ENCODE peak calls at places on chromosomes 7 and 10, in four cellular contexts. One of them, this sample, is unnamed.

GRCh38 chr10:83991986-83992753 is 147.1 kb upstream of the GHITM start:
- DNase-seq in neuronal stem cell: peak
- DNase-seq in mesendoderm: peak
- DNase-seq in IMR-90: no peak
- DNase-seq in this sample: peak

GRCh38 chr10:4847580-4848020 is 21.6 kb downstream of the AKR1E2 start:
- DNase-seq in neuronal stem cell: no peak
- DNase-seq in mesendoderm: peak
- DNase-seq in IMR-90: peak
- DNase-seq in this sample: peak

GRCh38 chr7:34096777-34097176 is 191.4 kb downstream of the BMPER start:
- DNase-seq in IMR-90: no peak
- DNase-seq in mesendoderm: peak
- DNase-seq in neuronal stem cell: no peak
- DNase-seq in this sample: no peak

GRCh38 chr7:30090111-30090510 is 44.7 kb upstream of the MTURN start:
- DNase-seq in mesendoderm: no peak
- DNase-seq in neuronal stem cell: no peak
- DNase-seq in IMR-90: no peak
- DNase-seq in this sample: no peak

GRCh38 chr7:81761821-81762220 is 8.0 kb downstream of the HGF start:
- DNase-seq in neuronal stem cell: no peak
- DNase-seq in IMR-90: no peak
- DNase-seq in mesendoderm: peak
- DNase-seq in this sample: no peak

GRCh38 chr10:110443239-110444008 is 54.3 kb upstream of the DUSP5 start:
- DNase-seq in mesendoderm: no peak
- DNase-seq in neuronal stem cell: no peak
- DNase-seq in IMR-90: no peak
- DNase-seq in this sample: no peak

GRCh38 chr10:43230101-43230908 is 36.6 kb downstream of the RASGEF1A start:
- DNase-seq in mesendoderm: no peak
- DNase-seq in IMR-90: no peak
- DNase-seq in neuronal stem cell: no peak
- DNase-seq in this sample: no peak

GRCh38 chr7:82105463-82105862 is 335.6 kb upstream of the HGF start:
- DNase-seq in neuronal stem cell: no peak
- DNase-seq in IMR-90: peak
- DNase-seq in mesendoderm: peak
- DNase-seq in this sample: peak

GRCh38 chr7:122626785-122627184 is 72.1 kb downstream of the RNF133 start:
- DNase-seq in neuronal stem cell: no peak
- DNase-seq in mesendoderm: no peak
- DNase-seq in IMR-90: no peak
- DNase-seq in this sample: no peak

GRCh38 chr7:74269757-74270277 is 15.6 kb upstream of the RFC2 start:
- DNase-seq in neuronal stem cell: peak
- DNase-seq in IMR-90: peak
- DNase-seq in mesendoderm: peak
- DNase-seq in this sample: peak

GRCh38 chr7:156261581-156261980 is 379.0 kb upstream of the RNF32 start:
- DNase-seq in neuronal stem cell: no peak
- DNase-seq in mesendoderm: no peak
- DNase-seq in IMR-90: no peak
- DNase-seq in this sample: no peak

GRCh38 chr7:93145324-93145723 is 2.9 kb downstream of the SAMD9L start:
- DNase-seq in mesendoderm: no peak
- DNase-seq in neuronal stem cell: no peak
- DNase-seq in IMR-90: no peak
- DNase-seq in this sample: no peak

GRCh38 chr7:2760098-2760889 is 72.3 kb downstream of the AMZ1 start:
- DNase-seq in IMR-90: peak
- DNase-seq in neuronal stem cell: peak
- DNase-seq in mesendoderm: peak
- DNase-seq in this sample: peak

GRCh38 chr10:59905066-59905734 is 1.2 kb downstream of the CCDC6 start:
- DNase-seq in mesendoderm: peak
- DNase-seq in IMR-90: peak
- DNase-seq in neuronal stem cell: no peak
- DNase-seq in this sample: peak

GRCh38 chr10:107576746-107577145 is 412.2 kb upstream of the SORCS1 start:
- DNase-seq in neuronal stem cell: no peak
- DNase-seq in IMR-90: no peak
- DNase-seq in mesendoderm: peak
- DNase-seq in this sample: no peak

GRCh38 chr7:143910473-143911248 is 8.7 kb upstream of the TCAF1 start:
- DNase-seq in mesendoderm: no peak
- DNase-seq in IMR-90: peak
- DNase-seq in neuronal stem cell: no peak
- DNase-seq in this sample: peak

GRCh38 chr7:94145602-94146001 is 141.4 kb upstream of the BET1 start:
- DNase-seq in IMR-90: peak
- DNase-seq in neuronal stem cell: no peak
- DNase-seq in mesendoderm: no peak
- DNase-seq in this sample: peak

GRCh38 chr10:13347235-13348156 is 597 bp downstream of the SEPHS1 start:
- DNase-seq in mesendoderm: peak
- DNase-seq in neuronal stem cell: peak
- DNase-seq in IMR-90: peak
- DNase-seq in this sample: peak
- H3K18ac ChIP-seq in mesendoderm: peak
- H3K18ac ChIP-seq in neuronal stem cell: peak
- H3K18ac ChIP-seq in IMR-90: no peak
- H3K18ac ChIP-seq in this sample: peak

GRCh38 chr10:132355297-132355696 is 23.3 kb downstream of the LRRC27 start:
- DNase-seq in IMR-90: no peak
- DNase-seq in neuronal stem cell: no peak
- DNase-seq in mesendoderm: no peak
- DNase-seq in this sample: no peak
- H3K18ac ChIP-seq in IMR-90: no peak
- H3K18ac ChIP-seq in neuronal stem cell: no peak
- H3K18ac ChIP-seq in mesendoderm: no peak
- H3K18ac ChIP-seq in this sample: no peak

DNA sequence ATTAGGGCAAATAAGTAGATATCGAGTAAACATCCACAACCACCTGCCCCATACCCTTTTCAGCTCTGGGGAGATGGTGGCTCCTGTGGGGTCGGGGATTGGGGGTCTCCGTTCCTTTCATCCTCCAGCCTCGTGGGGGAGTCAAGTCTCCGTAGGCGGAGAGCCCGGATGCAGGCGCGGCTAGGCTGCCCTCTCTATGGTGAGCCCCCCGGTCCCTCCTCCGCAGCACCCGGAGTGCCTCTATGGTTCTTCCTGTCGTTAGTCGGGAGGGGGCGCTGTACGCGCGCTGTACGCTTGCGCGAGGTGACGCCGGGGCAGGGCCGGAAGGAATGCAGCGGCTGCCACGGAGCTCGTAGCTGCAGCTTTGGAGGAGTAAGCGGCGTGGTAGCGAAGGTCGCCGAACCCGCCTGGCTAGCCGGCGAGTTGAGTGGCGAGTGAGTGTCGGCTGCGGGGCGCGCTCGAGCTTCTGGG is 14.8 kb upstream of the MMD2 start:
- DNase-seq in IMR-90: peak
- DNase-seq in neuronal stem cell: peak
- DNase-seq in mesendoderm: peak
- DNase-seq in this sample: peak
- H3K18ac ChIP-seq in IMR-90: peak
- H3K18ac ChIP-seq in neuronal stem cell: no peak
- H3K18ac ChIP-seq in mesendoderm: peak
- H3K18ac ChIP-seq in this sample: peak

DNA sequence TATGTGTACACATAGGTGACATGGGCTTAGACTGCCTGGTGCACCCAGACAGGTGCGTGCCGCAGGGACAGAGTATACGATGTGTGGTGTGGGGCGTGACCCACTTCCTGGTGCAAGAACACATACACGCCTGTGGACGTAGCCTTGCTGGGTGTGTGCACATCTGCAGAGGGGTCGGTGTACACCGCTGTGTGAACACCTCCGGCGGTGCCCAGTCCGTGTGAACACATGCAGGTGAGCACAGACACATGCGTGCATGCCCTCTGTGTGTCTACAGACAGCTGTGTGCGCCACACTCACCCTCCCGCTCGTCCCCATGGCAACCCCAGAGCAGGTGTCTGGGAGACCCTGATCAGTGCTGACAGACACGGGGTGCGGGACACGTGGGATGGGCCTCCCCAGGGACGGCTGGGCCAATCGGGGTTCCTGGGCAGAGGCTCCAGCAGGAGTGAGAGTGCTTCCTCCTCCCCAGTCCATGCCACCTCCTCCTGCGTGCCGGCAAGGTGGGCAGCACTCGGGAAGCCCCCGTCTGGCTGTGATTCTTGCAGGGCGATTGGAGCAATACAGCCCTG is 23.4 kb downstream of the ELFN1 start:
- DNase-seq in neuronal stem cell: no peak
- DNase-seq in IMR-90: no peak
- DNase-seq in mesendoderm: no peak
- DNase-seq in this sample: no peak
- H3K18ac ChIP-seq in neuronal stem cell: peak
- H3K18ac ChIP-seq in IMR-90: no peak
- H3K18ac ChIP-seq in mesendoderm: no peak
- H3K18ac ChIP-seq in this sample: no peak

GRCh38 chr10:970311-971149 is 17.7 kb upstream of the GTPBP4 start:
- DNase-seq in mesendoderm: no peak
- DNase-seq in neuronal stem cell: no peak
- DNase-seq in IMR-90: no peak
- DNase-seq in this sample: peak
- H3K18ac ChIP-seq in mesendoderm: no peak
- H3K18ac ChIP-seq in neuronal stem cell: no peak
- H3K18ac ChIP-seq in IMR-90: peak
- H3K18ac ChIP-seq in this sample: peak

DNA sequence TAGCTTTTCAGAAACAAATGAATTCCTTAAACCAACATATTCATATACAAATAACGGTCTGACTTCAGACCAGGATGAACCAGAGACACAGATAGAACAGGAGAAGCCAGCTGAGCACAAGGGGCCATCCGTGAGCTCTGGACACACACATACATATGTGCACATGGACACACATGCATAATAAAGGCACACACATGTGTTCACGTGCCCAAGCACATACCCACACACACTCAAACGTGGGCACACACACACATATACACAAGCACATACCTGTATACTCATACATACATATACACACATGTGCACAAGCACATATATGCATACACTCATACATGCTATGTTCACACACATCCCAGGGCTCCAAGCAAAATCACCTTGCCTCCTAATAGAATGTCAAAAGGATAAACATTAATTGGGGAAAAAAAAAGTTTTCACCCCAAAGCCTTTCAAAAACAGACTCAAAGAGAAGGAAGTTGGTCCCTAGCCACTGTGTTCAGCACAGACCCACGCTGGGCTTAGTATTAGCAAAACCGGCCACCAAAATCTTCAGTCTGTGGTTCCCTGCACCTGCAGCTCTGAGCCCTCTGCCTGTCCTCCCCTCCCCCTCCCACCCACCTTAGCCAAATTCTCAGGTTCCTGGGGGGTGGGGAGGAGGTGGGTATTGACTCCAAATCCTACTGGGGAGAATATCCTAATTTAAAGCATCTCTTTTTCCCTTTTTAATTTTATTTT is 100.4 kb upstream of the MACROH2A2 start:
- DNase-seq in mesendoderm: no peak
- DNase-seq in neuronal stem cell: no peak
- DNase-seq in IMR-90: no peak
- DNase-seq in this sample: no peak
- H3K18ac ChIP-seq in mesendoderm: no peak
- H3K18ac ChIP-seq in neuronal stem cell: no peak
- H3K18ac ChIP-seq in IMR-90: no peak
- H3K18ac ChIP-seq in this sample: no peak

GRCh38 chr10:97539523-97540200 is 32.9 kb upstream of the ANKRD2 start:
- DNase-seq in neuronal stem cell: no peak
- DNase-seq in IMR-90: peak
- DNase-seq in mesendoderm: peak
- DNase-seq in this sample: peak
- H3K18ac ChIP-seq in neuronal stem cell: peak
- H3K18ac ChIP-seq in IMR-90: peak
- H3K18ac ChIP-seq in mesendoderm: no peak
- H3K18ac ChIP-seq in this sample: no peak

This sample was measured in mesenchymal stem cell.